ENCODE peak calls at places on chromosomes 4 and X, in four cellular contexts. E, I, U and W are unnamed samples.

GRCh38 chrX:107849747-107850478 is 24.2 kb downstream of the MID2 start:
- DNase-seq in I (no peak), U (no peak), E (no peak), W (no peak)

GRCh38 chr4:70703695-70704332 is 15.5 kb downstream of the UTP3 start:
- DNase-seq in U (no peak), E (no peak), I (no peak), W (peak; percentile 20)

GRCh38 chrX:69293776-69294601 is 128.7 kb upstream of the PJA1 start:
- DNase-seq in I (no peak), E (no peak), U (no peak), W (no peak)

GRCh38 chr4:105147226-105148151 is 813 bp downstream of the TET2 start:
- DNase-seq in E (peak; percentile 20), U (peak; percentile 11), I (no peak), W (no peak)

GRCh38 chr4:18695733-18696527 is 674.4 kb upstream of the LCORL start:
- DNase-seq in I (no peak), U (no peak), E (no peak), W (no peak)

GRCh38 chrX:84064164-84064563 is 123.8 kb downstream of the RPS6KA6 start:
- DNase-seq in U (no peak), E (no peak), I (no peak), W (peak; percentile 25)

GRCh38 chrX:152821145-152821765 is 9.3 kb downstream of the CETN2 start:
- DNase-seq in I (no peak), U (peak; percentile 3), E (no peak), W (no peak)

GRCh38 chr4:55373461-55373860 is 22.3 kb upstream of the TMEM165 start:
- DNase-seq in U (no peak), E (no peak), I (no peak), W (no peak)

GRCh38 chrX:111168314-111168713 is 72.3 kb downstream of the PAK3 start:
- DNase-seq in I (no peak), E (no peak), U (no peak), W (peak; percentile 12)

GRCh38 chr4:153471691-153472080 is 5.5 kb downstream of the TMEM131L start:
- DNase-seq in I (no peak), U (no peak), E (peak; percentile 53), W (no peak)